ENCODE peak calls at places on chromosomes 1 and 21, in five cellular contexts. K is prostate gland, H is left ventricle myocardium inferior, D is adrenal gland, T is heart right ventricle. P is an unnamed sample. For H3K4me1, the result is how much of the 10 kb centered on the place peaks cover.

GRCh38 chr1:171252482-171252881 is 4.2 kb downstream of the FMO1 start:
- DNase-seq in K (no peak), H (no peak), D (no peak), T (no peak), P (no peak)

GRCh38 chr1:161017756-161018630 is 3.0 kb downstream of the F11R start:
- DNase-seq in K (no peak), H (no peak), D (no peak), T (no peak), P (no peak)

GRCh38 chr1:26826261-26827201 is at the start of gene ZDHHC18:
- DNase-seq in K (peak), H (peak), D (peak), T (peak), P (peak)

GRCh38 chr1:174963547-174964125 is 36.1 kb upstream of the CACYBP start:
- DNase-seq in K (peak), H (no peak), D (no peak), T (no peak), P (no peak)

GRCh38 chr1:213530607-213531320 is 457.0 kb upstream of the PROX1 start:
- DNase-seq in K (no peak), H (no peak), D (no peak), T (peak), P (no peak)

GRCh38 chr1:114037952-114038867 is 58.9 kb downstream of the OLFML3 start:
- DNase-seq in K (no peak), H (no peak), D (no peak), T (no peak), P (no peak)

GRCh38 chr1:58848818-58849411 is 65.1 kb upstream of the JUN start:
- DNase-seq in K (no peak), H (peak), D (peak), T (peak), P (no peak)

GRCh38 chr1:205943245-205943644 is at the start of gene SLC26A9:
- DNase-seq in K (no peak), H (no peak), D (no peak), T (no peak), P (no peak)

GRCh38 chr1:28056129-28056925 is 32.1 kb downstream of the EYA3 start:
- DNase-seq in K (no peak), H (no peak), D (no peak), T (no peak), P (no peak)

GRCh38 chr1:89041055-89041707 is 18.5 kb upstream of the GBP3 start:
- DNase-seq in K (no peak), H (no peak), D (no peak), T (no peak), P (no peak)

GRCh38 chr1:88595355-88595754 is 88.7 kb upstream of the PKN2 start:
- DNase-seq in K (no peak), H (no peak), D (no peak), T (no peak), P (no peak)

GRCh38 chr21:26966360-26966977 is 419 bp downstream of the ADAMTS5 start:
- DNase-seq in K (no peak), H (no peak), D (no peak), T (no peak), P (no peak)

GRCh38 chr1:242579528-242580235 is 55.2 kb upstream of the PLD5 start:
- DNase-seq in K (no peak), H (no peak), D (no peak), T (no peak), P (no peak)

GRCh38 chr1:232904566-232904965 is 45.8 kb upstream of the NTPCR start:
- DNase-seq in K (no peak), H (no peak), D (no peak), T (no peak), P (no peak)

GRCh38 chr1:66916320-66916719 is 8.3 kb downstream of the DNAI4 start:
- DNase-seq in K (no peak), H (no peak), D (no peak), T (no peak), P (no peak)

GRCh38 chr21:29022141-29022540 is 2.3 kb upstream of the USP16 start:
- DNase-seq in K (no peak), H (no peak), D (no peak), T (no peak), P (no peak)

GRCh38 chr1:244839656-244840055 is 4.2 kb downstream of the COX20 start:
- DNase-seq in K (no peak), H (no peak), D (no peak), T (no peak), P (no peak)

GRCh38 chr1:185551008-185551407 is 183.2 kb upstream of the HMCN1 start:
- DNase-seq in K (no peak), H (no peak), D (peak), T (no peak), P (no peak)

GRCh38 chr21:23949493-23949892 is 1657.8 kb downstream of the MRPL39 start:
- DNase-seq in K (no peak), H (no peak), D (no peak), T (no peak), P (no peak)

GRCh38 chr1:197910120-197911110 is 6.8 kb upstream of the LHX9 start:
- DNase-seq in K (no peak), H (no peak), D (no peak), T (no peak), P (no peak)

GRCh38 chr1:117654485-117655219 is 48.8 kb downstream of the TENT5C start:
- DNase-seq in K (no peak), H (no peak), D (no peak), T (no peak), P (no peak)

GRCh38 chr1:91737650-91738049 is 148.3 kb downstream of the TGFBR3 start:
- DNase-seq in K (no peak), H (no peak), D (no peak), T (no peak), P (no peak)

GRCh38 chr1:193799948-193800690 is 613.7 kb upstream of the B3GALT2 start:
- DNase-seq in K (no peak), H (no peak), D (no peak), T (no peak), P (no peak)

GRCh38 chr1:36398370-36398977 is 766 bp upstream of the LSM10 start:
- DNase-seq in K (no peak), H (no peak), D (no peak), T (no peak), P (no peak)

GRCh38 chr1:36393686-36394085 is 4.0 kb downstream of the LSM10 start:
- DNase-seq in K (no peak), H (no peak), D (no peak), T (no peak), P (no peak)

GRCh38 chr1:36397378-36398230 is at the start of gene LSM10:
- DNase-seq in K (peak), H (peak), D (peak), T (peak), P (no peak)

GRCh38 chr1:36397083-36397377 is 678 bp downstream of the LSM10 start:
- DNase-seq in K (no peak), H (no peak), D (no peak), T (no peak), P (no peak)

GRCh38 chr1:36396359-36396758 is 1.3 kb downstream of the LSM10 start:
- DNase-seq in K (no peak), H (no peak), D (no peak), T (no peak), P (no peak)
- H3K27ac ChIP-seq in K (no peak), H (no peak), D (no peak), T (peak), P (no peak)

GRCh38 chr1:46399307-46399706 is 5.2 kb downstream of the FAAH start:
- DNase-seq in K (no peak), H (no peak), D (no peak), T (no peak), P (no peak)

GRCh38 chr1:46396429-46397398 is 2.6 kb downstream of the FAAH start:
- DNase-seq in K (peak), H (no peak), D (no peak), T (no peak), P (no peak)

GRCh38 chr1:46394872-46395465 is 852 bp downstream of the FAAH start:
- DNase-seq in K (peak), H (no peak), D (no peak), T (no peak), P (no peak)

GRCh38 chr1:46394108-46394871 is at the start of gene FAAH:
- DNase-seq in K (peak), H (peak), D (peak), T (peak), P (no peak)

DNA sequence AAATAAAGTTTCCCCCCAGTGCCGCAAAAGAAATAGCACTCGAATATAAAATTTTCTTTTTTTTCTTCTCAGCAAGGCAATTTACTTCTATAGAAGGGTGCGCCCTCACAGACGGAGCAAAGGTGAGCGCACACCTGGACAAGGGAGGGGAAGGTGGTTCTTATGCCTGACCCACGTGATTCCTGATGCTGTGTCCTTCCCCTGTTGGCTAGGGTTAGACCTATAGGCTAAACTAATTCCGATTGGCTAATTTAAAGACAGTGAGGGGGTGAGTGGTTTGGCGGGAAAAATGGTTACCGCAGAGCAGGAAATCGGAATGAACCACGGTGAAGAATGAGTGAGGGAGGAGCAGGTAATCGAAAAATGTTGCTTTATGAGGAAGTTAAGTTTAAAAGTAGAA is 607 bp upstream of the FAAH start:
- DNase-seq in K (no peak), H (no peak), D (no peak), T (no peak), P (no peak)
- H3K4me3 ChIP-seq in K (no peak), H (peak), D (no peak), T (peak), P (no peak)

GRCh38 chr21:44908496-44908895 is 12.2 kb downstream of the ITGB2 start:
- DNase-seq in K (no peak), H (no peak), D (no peak), T (no peak), P (no peak)

GRCh38 chr21:44907225-44907965 is 13.3 kb downstream of the ITGB2 start:
- DNase-seq in K (no peak), H (no peak), D (no peak), T (peak), P (no peak)

GRCh38 chr21:44909719-44910118 is 11.0 kb downstream of the ITGB2 start:
- DNase-seq in K (no peak), H (no peak), D (no peak), T (no peak), P (no peak)

GRCh38 chr21:44907966-44908364 is 12.7 kb downstream of the ITGB2 start:
- DNase-seq in K (no peak), H (no peak), D (peak), T (peak), P (no peak)

GRCh38 chr21:44908908-44909307 is 11.8 kb downstream of the ITGB2 start:
- DNase-seq in K (no peak), H (no peak), D (no peak), T (peak), P (no peak)
- H3K4me1 ChIP-seq in K (under half), H (under half), D (under half), T (under half), P (under half)

DNA sequence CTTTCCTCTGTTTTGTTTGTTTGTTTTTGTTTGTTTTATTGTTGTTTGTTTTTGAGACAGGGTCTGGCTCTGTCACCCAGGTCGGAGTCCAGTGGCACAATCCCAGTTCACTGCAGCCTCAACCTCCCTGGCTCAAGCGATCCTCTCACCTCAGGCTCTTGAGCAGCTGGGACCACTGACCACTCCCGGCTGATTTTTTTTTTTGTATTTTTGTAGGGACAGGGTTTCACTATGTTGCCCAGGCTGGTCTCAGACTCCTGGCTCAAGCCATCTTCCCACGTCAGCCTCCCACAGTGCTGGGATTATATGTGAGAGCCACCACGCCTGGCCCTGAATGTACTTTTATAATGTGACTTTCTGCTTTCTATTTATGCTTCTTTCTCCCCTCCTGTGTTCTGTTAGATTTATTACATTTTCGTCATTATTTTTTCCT is 5.0 kb upstream of the CALML6 start:
- DNase-seq in K (no peak), H (no peak), D (peak), T (no peak), P (no peak)
- H3K27ac ChIP-seq in K (no peak), H (peak), D (no peak), T (peak), P (no peak)

DNA sequence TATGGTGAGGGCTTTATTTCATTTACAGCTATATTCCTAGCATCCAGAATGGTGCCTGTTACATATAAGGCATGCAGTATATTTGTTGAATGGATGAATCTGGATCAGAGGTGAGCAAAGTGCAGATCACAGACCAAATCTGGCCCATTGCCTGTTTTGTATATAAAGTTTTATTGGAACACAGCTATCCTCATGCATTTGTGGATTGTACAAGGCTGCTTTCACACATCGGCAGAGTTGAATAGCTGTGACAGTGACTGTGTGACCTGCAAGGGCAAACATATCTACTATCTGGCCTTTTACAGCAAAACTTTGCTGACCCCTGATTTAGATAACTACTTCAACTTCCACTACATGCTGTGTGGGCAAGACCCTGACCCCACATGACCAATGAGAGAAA is 54.0 kb upstream of the MRPS6 start:
- DNase-seq in K (no peak), H (no peak), D (no peak), T (no peak), P (no peak)
- H3K4me3 ChIP-seq in K (no peak), H (no peak), D (no peak), T (no peak), P (no peak)

GRCh38 chr1:51302270-51302669 is 28.1 kb downstream of the TTC39A start:
- DNase-seq in K (no peak), H (no peak), D (no peak), T (no peak), P (no peak)

GRCh38 chr1:51302746-51303145 is 27.6 kb downstream of the TTC39A start:
- DNase-seq in K (no peak), H (no peak), D (no peak), T (no peak), P (no peak)

GRCh38 chr1:51304360-51304759 is 26.0 kb downstream of the TTC39A start:
- DNase-seq in K (no peak), H (no peak), D (no peak), T (no peak), P (no peak)

GRCh38 chr1:51303315-51303714 is 27.0 kb downstream of the TTC39A start:
- DNase-seq in K (no peak), H (no peak), D (no peak), T (no peak), P (no peak)

DNA sequence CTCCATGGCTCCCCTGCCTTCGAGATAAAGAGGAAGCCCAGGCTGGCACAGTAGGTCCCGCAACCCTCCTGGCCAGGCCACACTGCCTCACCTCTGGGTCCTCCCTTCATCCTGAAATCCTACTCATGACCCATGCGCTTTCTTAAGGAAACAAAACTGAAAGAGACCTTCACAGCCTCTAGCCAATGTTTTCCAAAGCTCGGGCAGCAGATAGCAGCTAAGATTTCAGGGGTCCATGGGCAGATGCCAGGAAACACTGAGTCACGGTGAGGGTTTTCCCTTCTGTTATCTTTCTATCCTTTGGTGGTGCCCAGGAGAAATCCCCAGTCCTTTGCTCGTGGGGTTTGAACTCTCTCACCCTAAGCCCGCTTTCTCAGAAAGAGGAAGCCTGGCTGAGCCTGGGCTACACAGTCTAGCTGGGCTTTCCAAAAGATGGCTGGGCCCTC is 26.6 kb downstream of the TTC39A start:
- DNase-seq in K (no peak), H (no peak), D (peak), T (no peak), P (no peak)
- H3K4me1 ChIP-seq in K (under half), H (under half), D (under half), T (under half), P (under half)

GRCh38 chr1:50701706-50702317 is 258.3 kb downstream of the FAF1 start:
- DNase-seq in K (no peak), H (no peak), D (no peak), T (no peak), P (no peak)

GRCh38 chr1:50702395-50702794 is 257.7 kb downstream of the FAF1 start:
- DNase-seq in K (no peak), H (no peak), D (no peak), T (no peak), P (no peak)

GRCh38 chr1:50697440-50698421 is 262.3 kb downstream of the FAF1 start:
- DNase-seq in K (no peak), H (no peak), D (no peak), T (no peak), P (no peak)

GRCh38 chr1:50700226-50701020 is 259.6 kb downstream of the FAF1 start:
- DNase-seq in K (no peak), H (no peak), D (no peak), T (no peak), P (peak)

DNA sequence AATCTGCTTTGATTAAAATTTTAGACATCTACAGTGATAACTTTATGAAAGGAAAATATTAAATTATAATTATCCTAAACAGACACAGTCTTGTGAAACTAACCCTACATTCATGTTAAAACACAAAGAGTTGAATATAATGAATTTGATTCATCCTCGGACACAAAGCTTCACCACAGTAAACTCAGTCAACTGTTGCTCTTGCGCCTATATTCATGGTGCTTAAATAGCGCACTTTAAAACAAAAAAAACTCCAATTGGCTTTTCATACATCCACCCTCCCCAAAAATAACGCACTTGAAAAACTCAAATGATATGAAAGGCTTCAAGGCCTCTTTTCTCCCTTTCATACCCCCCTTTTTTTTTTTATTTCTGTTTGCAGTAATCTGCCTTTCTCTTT is 260.3 kb downstream of the FAF1 start:
- DNase-seq in K (no peak), H (no peak), D (no peak), T (no peak), P (no peak)
- H3K27ac ChIP-seq in K (no peak), H (no peak), D (no peak), T (no peak), P (no peak)